ENCODE peak calls at places on chromosome X, in nine cellular contexts. K, H, A, U, S, D, J, B and F are unnamed samples.

GRCh38 chrX:102995316-102995715 is 58.2 kb downstream of the RAB40AL start:
- DNase-seq in K (no peak), H (no peak), A (peak; percentile 44), U (no peak), S (no peak), D (no peak), J (no peak), B (peak; percentile 30), F (no peak)

GRCh38 chrX:88135735-88136134 is 611.3 kb upstream of the CPXCR1 start:
- DNase-seq in K (no peak), H (no peak), A (no peak), U (no peak), S (no peak), D (no peak), J (no peak), B (no peak), F (no peak)

GRCh38 chrX:102723456-102723855 is 2.9 kb downstream of the GPRASP3 start:
- DNase-seq in K (no peak), H (no peak), A (no peak), U (no peak), S (no peak), D (no peak), J (no peak), B (peak; percentile 6), F (no peak)

GRCh38 chrX:9341305-9342201 is 123.3 kb upstream of the TBL1X start:
- DNase-seq in K (peak; percentile 77), H (peak; percentile 47), A (peak; percentile 57), U (peak; percentile 24), S (peak; percentile 84), D (peak; percentile 70), J (peak; percentile 73), B (peak; percentile 69), F (peak; percentile 75)

GRCh38 chrX:123665197-123665596 is 67.7 kb downstream of the THOC2 start:
- DNase-seq in K (peak; percentile 96), H (no peak), A (no peak), U (no peak), S (no peak), D (no peak), J (no peak), B (peak; percentile 66), F (no peak)

GRCh38 chrX:135522878-135523693 is 2.6 kb downstream of the INTS6L start:
- DNase-seq in K (no peak), H (no peak), A (peak; percentile 2), U (no peak), S (no peak), D (no peak), J (no peak), B (no peak), F (no peak)

GRCh38 chrX:150688911-150689451 is 4.2 kb upstream of the MTMR1 start:
- DNase-seq in K (peak; percentile 100), H (no peak), A (peak; percentile 68), U (no peak), S (no peak), D (no peak), J (no peak), B (peak; percentile 94), F (peak; percentile 89)

GRCh38 chrX:15334561-15334960 is 762 bp downstream of the PIGA start:
- DNase-seq in K (peak; percentile 80), H (no peak), A (peak; percentile 26), U (no peak), S (no peak), D (no peak), J (no peak), B (peak; percentile 46), F (no peak)

GRCh38 chrX:155334486-155335316 is at the start of gene CLIC2:
- DNase-seq in K (no peak), H (peak; percentile 28), A (peak; percentile 93), U (no peak), S (no peak), D (peak; percentile 68), J (peak; percentile 50), B (peak; percentile 74), F (no peak)

GRCh38 chrX:154761977-154762528 is 611 bp upstream of the DKC1 start:
- DNase-seq in K (no peak), H (no peak), A (no peak), U (no peak), S (no peak), D (no peak), J (no peak), B (no peak), F (no peak)

GRCh38 chrX:22141061-22141460 is 108.9 kb downstream of the PHEX start:
- DNase-seq in K (no peak), H (no peak), A (no peak), U (no peak), S (no peak), D (no peak), J (no peak), B (peak; percentile 4), F (no peak)

GRCh38 chrX:66931713-66932112 is 292.8 kb upstream of the EDA2R start:
- DNase-seq in K (no peak), H (no peak), A (no peak), U (no peak), S (no peak), D (no peak), J (no peak), B (no peak), F (no peak)

GRCh38 chrX:39813631-39814246 is 284.0 kb downstream of the BCOR start:
- DNase-seq in K (no peak), H (peak; percentile 62), A (peak; percentile 86), U (peak; percentile 96), S (peak; percentile 84), D (peak; percentile 90), J (peak; percentile 82), B (peak; percentile 78), F (no peak)

GRCh38 chrX:53239474-53239873 is 14.5 kb upstream of the KDM5C start:
- DNase-seq in K (no peak), H (no peak), A (no peak), U (peak; percentile 61), S (no peak), D (no peak), J (no peak), B (peak; percentile 4), F (no peak)

GRCh38 chrX:70087857-70088256 is 25.6 kb downstream of the OTUD6A start:
- DNase-seq in K (no peak), H (no peak), A (peak; percentile 70), U (no peak), S (no peak), D (no peak), J (no peak), B (peak; percentile 49), F (no peak)

GRCh38 chrX:17078031-17078730 is 131.7 kb downstream of the REPS2 start:
- DNase-seq in K (peak; percentile 46), H (peak; percentile 29), A (peak; percentile 72), U (no peak), S (no peak), D (no peak), J (no peak), B (peak; percentile 22), F (peak; percentile 2)

DNA sequence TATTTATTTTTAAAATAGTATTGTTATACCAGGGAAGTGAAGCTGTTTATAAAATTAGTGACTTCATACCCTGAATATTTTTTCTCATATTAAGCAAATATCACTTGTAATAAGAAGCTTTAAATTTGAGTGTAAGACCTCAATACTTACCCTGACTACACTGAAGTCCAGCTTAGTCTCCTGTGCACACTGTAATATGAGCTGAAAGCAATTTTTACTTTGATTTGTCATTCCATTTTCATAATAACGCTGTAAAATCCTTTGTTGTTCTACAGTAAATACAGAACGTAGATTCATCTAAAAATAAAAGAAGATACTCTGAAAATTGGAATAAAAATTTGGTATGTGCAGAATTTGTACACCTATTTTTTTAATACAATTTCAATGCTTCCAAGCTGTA is 27.2 kb downstream of the HDX start:
- DNase-seq in K (no peak), H (no peak), A (no peak), U (no peak), S (no peak), D (no peak), J (no peak), B (no peak), F (no peak)
- H3K4me3 ChIP-seq in K (no peak overlapping the region), H (no peak overlapping the region), A (no peak overlapping the region), U (no peak overlapping the region), S (no peak overlapping the region), D (no peak overlapping the region), J (no peak overlapping the region), B (no peak overlapping the region), F (no peak overlapping the region)

GRCh38 chrX:100410083-100410590 is at the start of gene PCDH19:
- DNase-seq in K (no peak), H (peak; percentile 51), A (peak; percentile 28), U (no peak), S (peak; percentile 65), D (no peak), J (peak; percentile 59), B (peak; percentile 59), F (no peak)
- H3K4me3 ChIP-seq in K (no peak within 1 kb of the TSS), H (peak within 1 kb of the TSS; percentile 56), A (peak within 1 kb of the TSS; percentile 48), U (no peak within 1 kb of the TSS), S (peak within 1 kb of the TSS; percentile 45), D (peak within 1 kb of the TSS; percentile 38), J (peak within 1 kb of the TSS; percentile 47), B (peak within 1 kb of the TSS; percentile 17), F (no peak within 1 kb of the TSS)

GRCh38 chrX:43703211-43703791 is 47.2 kb downstream of the MAOA start:
- DNase-seq in K (peak; percentile 81), H (no peak), A (peak; percentile 50), U (no peak), S (no peak), D (no peak), J (no peak), B (peak; percentile 75), F (peak; percentile 73)
- H3K4me3 ChIP-seq in K (no peak overlapping the region), H (no peak overlapping the region), A (no peak overlapping the region), U (no peak overlapping the region), S (no peak overlapping the region), D (no peak overlapping the region), J (no peak overlapping the region), B (no peak overlapping the region), F (no peak overlapping the region)

GRCh38 chrX:47175588-47175980 is 18.0 kb upstream of the UBA1 start:
- DNase-seq in K (no peak), H (no peak), A (no peak), U (no peak), S (peak; percentile 50), D (no peak), J (peak; percentile 51), B (no peak), F (no peak)
- H3K4me3 ChIP-seq in K (no peak overlapping the region), H (no peak overlapping the region), A (no peak overlapping the region), U (no peak overlapping the region), S (no peak overlapping the region), D (no peak overlapping the region), J (no peak overlapping the region), B (no peak overlapping the region), F (no peak overlapping the region)

DNA sequence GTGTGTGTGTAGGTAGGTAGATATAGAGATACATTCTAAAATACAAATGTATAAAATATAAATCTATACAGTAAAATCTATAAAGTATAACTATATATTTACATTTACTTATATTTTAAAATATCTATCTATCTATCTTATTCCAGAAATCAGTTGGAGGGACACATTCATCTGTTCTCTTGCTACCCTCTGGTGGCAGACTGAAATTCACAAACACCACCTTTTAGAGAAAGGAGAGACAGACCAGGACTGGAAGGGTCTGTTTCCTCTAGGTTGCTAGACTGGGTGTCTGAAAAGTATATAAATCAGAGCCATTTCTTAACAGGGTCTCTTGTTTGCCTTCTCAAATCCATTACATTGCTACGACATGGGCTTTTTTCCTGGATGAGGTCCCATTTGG is 343.0 kb downstream of the OPHN1 start:
- DNase-seq in K (no peak), H (no peak), A (peak; percentile 11), U (no peak), S (no peak), D (no peak), J (no peak), B (no peak), F (no peak)
- H3K4me3 ChIP-seq in K (no peak overlapping the region), H (no peak overlapping the region), A (no peak overlapping the region), U (no peak overlapping the region), S (no peak overlapping the region), D (no peak overlapping the region), J (no peak overlapping the region), B (no peak overlapping the region), F (no peak overlapping the region)